ENCODE peak calls at places on chromosomes 4 and X, in six cellular contexts. J is endothelial cell; W is left lung; U is activated CD4-positive, alpha-beta memory T cell treated with anti-CD3 and anti-CD28 coated beads, Interleukin-2, amount 10 ng/mL, durations not matched to agents 7 days and 5 days; S is activated CD8-positive, alpha-beta memory T cell treated with anti-CD3 and anti-CD28 coated beads, Interleukin-2, amount 50 U/mL, for 4 hours; E is right lobe of liver. H is an unnamed sample.

GRCh38 chr4:113610542-113610941 is 151.0 kb downstream of the CAMK2D start:
- DNase-seq in J (no peak), W (peak), U (no peak), S (no peak), E (no peak), H (no peak)

GRCh38 chr4:17494258-17494657 is 17.6 kb downstream of the QDPR start:
- DNase-seq in J (no peak), W (no peak), U (no peak), S (no peak), E (no peak), H (no peak)

GRCh38 chr4:111064342-111064993 is 441.6 kb upstream of the PITX2 start:
- DNase-seq in J (no peak), W (no peak), U (no peak), S (no peak), E (no peak), H (no peak)

GRCh38 chrX:20061869-20062254 is 54.8 kb downstream of the MAP7D2 start:
- DNase-seq in J (no peak), W (no peak), U (no peak), S (no peak), E (no peak), H (no peak)

GRCh38 chr4:37988670-37989069 is 28.5 kb downstream of the PTTG2 start:
- DNase-seq in J (no peak), W (no peak), U (no peak), S (no peak), E (no peak), H (no peak)

GRCh38 chr4:60241886-60242285 is 958.2 kb upstream of the ADGRL3 start:
- DNase-seq in J (no peak), W (no peak), U (no peak), S (no peak), E (no peak), H (no peak)

GRCh38 chr4:74181225-74181624 is 23.3 kb downstream of the MTHFD2L start:
- DNase-seq in J (no peak), W (no peak), U (no peak), S (no peak), E (no peak), H (no peak)

GRCh38 chr4:23889814-23890269 is at the start of gene PPARGC1A:
- DNase-seq in J (no peak), W (peak), U (no peak), S (no peak), E (peak), H (peak)

GRCh38 chr4:3500111-3500510 is 32.1 kb downstream of the LRPAP1 start:
- DNase-seq in J (no peak), W (no peak), U (no peak), S (no peak), E (no peak), H (no peak)

GRCh38 chr4:96205143-96205542 is 365.2 kb downstream of the PDHA2 start:
- DNase-seq in J (no peak), W (no peak), U (no peak), S (no peak), E (no peak), H (no peak)

GRCh38 chr4:110654254-110654635 is 31.4 kb upstream of the PITX2 start:
- DNase-seq in J (no peak), W (no peak), U (no peak), S (no peak), E (no peak), H (no peak)

GRCh38 chrX:13764765-13765164 is 30.2 kb downstream of the OFD1 start:
- DNase-seq in J (peak), W (no peak), U (no peak), S (no peak), E (no peak), H (no peak)

GRCh38 chrX:107718156-107718621 is 57.4 kb downstream of the TSC22D3 start:
- DNase-seq in J (peak), W (peak), U (peak), S (peak), E (peak), H (no peak)

GRCh38 chr4:112521123-112522116 is 5.4 kb upstream of the NEUROG2 start:
- DNase-seq in J (no peak), W (no peak), U (no peak), S (no peak), E (no peak), H (peak)

GRCh38 chr4:108502366-108502765 is 118.0 kb upstream of the RPL34 start:
- DNase-seq in J (no peak), W (no peak), U (no peak), S (no peak), E (no peak), H (no peak)

GRCh38 chr4:108010167-108010566 is 20.5 kb downstream of the HADH start:
- DNase-seq in J (no peak), W (no peak), U (no peak), S (no peak), E (no peak), H (no peak)

GRCh38 chrX:128816919-128817318 is 706.4 kb downstream of the SMARCA1 start:
- DNase-seq in J (peak), W (no peak), U (no peak), S (no peak), E (no peak), H (no peak)

GRCh38 chr4:163111588-163111987 is 55.1 kb downstream of the NAF1 start:
- DNase-seq in J (no peak), W (no peak), U (no peak), S (no peak), E (no peak), H (no peak)

H was measured in Peyer's patch.